ENCODE peak calls at places on chromosomes 1 and 21, in nine cellular contexts. T is H1, U is neural progenitor cell, N is left lung, L is endodermal cell, I is bronchial epithelial cell, Z is spleen, Q is neuronal stem cell, S is lung. O is an unnamed sample.

GRCh38 chr21:33490991-33491372 is 534 bp downstream of the DNAJC28 start:
- DNase-seq in T (no peak), U (peak; percentile 10), N (no peak), L (no peak), I (no peak), Z (no peak), Q (no peak), S (no peak), O (no peak)

GRCh38 chr1:228160201-228160761 is 5.3 kb upstream of the IBA57 start:
- DNase-seq in T (no peak), U (no peak), N (no peak), L (no peak), I (no peak), Z (peak; percentile 65), Q (no peak), S (no peak), O (no peak)

GRCh38 chr1:7586031-7586941 is 184.8 kb upstream of the VAMP3 start:
- DNase-seq in T (no peak), U (no peak), N (peak; percentile 16), L (no peak), I (no peak), Z (peak; percentile 49), Q (no peak), S (no peak), O (no peak)

GRCh38 chr1:212007896-212008295 is 27.5 kb downstream of the INTS7 start:
- DNase-seq in T (no peak), U (no peak), N (no peak), L (no peak), I (no peak), Z (no peak), Q (no peak), S (no peak), O (no peak)

GRCh38 chr1:8520483-8520966 is 202.6 kb downstream of the SLC45A1 start:
- DNase-seq in T (no peak), U (no peak), N (no peak), L (no peak), I (no peak), Z (no peak), Q (no peak), S (no peak), O (no peak)

GRCh38 chr1:63463248-63463647 is 59.8 kb downstream of the ITGB3BP start:
- DNase-seq in T (no peak), U (no peak), N (no peak), L (no peak), I (peak; percentile 95), Z (no peak), Q (no peak), S (no peak), O (no peak)

GRCh38 chr1:85865183-85865582 is 156.9 kb upstream of the ZNHIT6 start:
- DNase-seq in T (no peak), U (no peak), N (no peak), L (no peak), I (no peak), Z (no peak), Q (no peak), S (no peak), O (no peak)

GRCh38 chr1:160124709-160125478 is 9.3 kb downstream of the ATP1A2 start:
- DNase-seq in T (no peak), U (no peak), N (no peak), L (peak; percentile 62), I (peak; percentile 92), Z (no peak), Q (no peak), S (peak; percentile 35), O (no peak)

DNA sequence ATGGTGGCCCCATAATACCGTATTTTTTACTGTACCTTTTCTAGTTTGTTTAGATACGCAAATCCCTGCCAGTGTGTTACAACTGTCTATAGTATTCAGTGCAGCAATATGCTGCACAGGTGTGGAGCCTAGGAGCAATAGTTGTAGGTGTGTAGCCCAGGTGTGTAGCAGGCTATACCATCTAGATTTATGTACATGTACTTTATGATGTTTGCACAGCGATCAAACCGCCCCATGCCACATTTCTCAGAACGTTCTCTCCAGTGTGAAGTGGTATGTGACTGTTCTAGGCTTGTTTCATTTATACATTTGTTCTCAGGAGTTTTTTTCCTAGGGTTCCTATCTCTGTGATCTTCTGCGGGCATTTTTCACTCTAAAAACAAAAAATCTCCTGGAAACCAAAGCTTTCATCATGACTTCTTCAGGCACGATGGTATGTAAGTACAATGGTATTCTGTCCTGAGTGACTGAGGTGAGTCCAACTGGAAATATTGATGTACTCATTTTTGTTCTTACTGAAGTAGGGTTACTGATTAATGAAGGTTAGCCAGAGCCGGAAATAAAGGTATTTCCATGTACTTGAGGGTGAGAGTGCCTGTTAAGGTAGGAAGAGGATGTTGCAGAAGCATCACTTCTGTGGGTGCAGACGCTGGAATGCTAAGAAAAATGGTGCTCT is 153.0 kb downstream of the GABPA start:
- DNase-seq in T (no peak), U (no peak), N (no peak), L (no peak), I (no peak), Z (no peak), Q (no peak), S (no peak), O (no peak)
- H3K36me3 ChIP-seq in T (peaks cover 41% of the 10 kb centered on the region), U (peaks cover 10% of the 10 kb centered on the region), N (peaks cover 32% of the 10 kb centered on the region), L (peaks cover 90% of the 10 kb centered on the region), I (peaks cover 10% of the 10 kb centered on the region), Z (no peaks in the 10 kb centered on the region), Q (peaks cover 79% of the 10 kb centered on the region), S (peaks cover 8% of the 10 kb centered on the region), O (no peaks in the 10 kb centered on the region)

GRCh38 chr1:11951901-11952300 is 17.4 kb downstream of the PLOD1 start:
- DNase-seq in T (no peak), U (no peak), N (no peak), L (no peak), I (no peak), Z (no peak), Q (no peak), S (no peak), O (no peak)

GRCh38 chr1:11952455-11953109 is 18.1 kb downstream of the PLOD1 start:
- DNase-seq in T (no peak), U (no peak), N (no peak), L (no peak), I (no peak), Z (no peak), Q (no peak), S (no peak), O (no peak)

GRCh38 chr1:11946647-11947046 is 12.1 kb downstream of the PLOD1 start:
- DNase-seq in T (no peak), U (no peak), N (no peak), L (no peak), I (no peak), Z (no peak), Q (no peak), S (no peak), O (no peak)

GRCh38 chr1:11944358-11944981 is 10.0 kb downstream of the PLOD1 start:
- DNase-seq in T (no peak), U (peak; percentile 53), N (no peak), L (peak; percentile 84), I (no peak), Z (no peak), Q (peak; percentile 42), S (no peak), O (no peak)

GRCh38 chr1:11948822-11949458 is 14.4 kb downstream of the PLOD1 start:
- DNase-seq in T (no peak), U (no peak), N (no peak), L (no peak), I (peak; percentile 21), Z (no peak), Q (no peak), S (no peak), O (no peak)
- H3K36me3 ChIP-seq in T (peaks cover 5% of the 10 kb centered on the region), U (no peaks in the 10 kb centered on the region), N (peaks cover 73% of the 10 kb centered on the region), L (peaks cover 68% of the 10 kb centered on the region), I (peaks cover 15% of the 10 kb centered on the region), Z (peaks cover 4% of the 10 kb centered on the region), Q (peaks cover 40% of the 10 kb centered on the region), S (peaks cover 30% of the 10 kb centered on the region), O (no peaks in the 10 kb centered on the region)

GRCh38 chr21:46191686-46192575 is 7.7 kb upstream of the SPATC1L start:
- DNase-seq in T (no peak), U (no peak), N (no peak), L (peak; percentile 38), I (no peak), Z (no peak), Q (no peak), S (no peak), O (no peak)

GRCh38 chr21:46194374-46195334 is 10.4 kb upstream of the SPATC1L start:
- DNase-seq in T (no peak), U (no peak), N (no peak), L (peak; percentile 40), I (no peak), Z (no peak), Q (no peak), S (no peak), O (no peak)

GRCh38 chr21:46195595-46196195 is 11.4 kb upstream of the SPATC1L start:
- DNase-seq in T (no peak), U (no peak), N (no peak), L (peak; percentile 30), I (no peak), Z (no peak), Q (no peak), S (no peak), O (no peak)

GRCh38 chr21:46191257-46191685 is 7.0 kb upstream of the SPATC1L start:
- DNase-seq in T (no peak), U (no peak), N (no peak), L (no peak), I (peak; percentile 58), Z (no peak), Q (no peak), S (no peak), O (no peak)

GRCh38 chr21:46193829-46194373 is 9.6 kb upstream of the SPATC1L start:
- DNase-seq in T (no peak), U (no peak), N (no peak), L (peak; percentile 28), I (no peak), Z (no peak), Q (no peak), S (no peak), O (no peak)
- H3K36me3 ChIP-seq in T (peaks cover 19% of the 10 kb centered on the region), U (peaks cover under 1% of the 10 kb centered on the region), N (peaks cover 91% of the 10 kb centered on the region), L (peaks cover 38% of the 10 kb centered on the region), I (peaks cover 30% of the 10 kb centered on the region), Z (peaks cover 47% of the 10 kb centered on the region), Q (peaks cover 91% of the 10 kb centered on the region), S (peaks cover 56% of the 10 kb centered on the region), O (peaks cover 23% of the 10 kb centered on the region)

GRCh38 chr1:39861003-39861402 is 22.3 kb downstream of the TRIT1 start:
- DNase-seq in T (no peak), U (no peak), N (no peak), L (no peak), I (no peak), Z (no peak), Q (no peak), S (no peak), O (no peak)

GRCh38 chr1:39859859-39860812 is 23.2 kb downstream of the TRIT1 start:
- DNase-seq in T (no peak), U (no peak), N (no peak), L (no peak), I (no peak), Z (no peak), Q (no peak), S (no peak), O (no peak)

GRCh38 chr1:39857479-39857878 is 25.8 kb downstream of the TRIT1 start:
- DNase-seq in T (no peak), U (no peak), N (no peak), L (no peak), I (no peak), Z (no peak), Q (no peak), S (no peak), O (no peak)

GRCh38 chr1:39854738-39855137 is 28.6 kb downstream of the TRIT1 start:
- DNase-seq in T (no peak), U (no peak), N (no peak), L (no peak), I (no peak), Z (no peak), Q (no peak), S (no peak), O (no peak)

DNA sequence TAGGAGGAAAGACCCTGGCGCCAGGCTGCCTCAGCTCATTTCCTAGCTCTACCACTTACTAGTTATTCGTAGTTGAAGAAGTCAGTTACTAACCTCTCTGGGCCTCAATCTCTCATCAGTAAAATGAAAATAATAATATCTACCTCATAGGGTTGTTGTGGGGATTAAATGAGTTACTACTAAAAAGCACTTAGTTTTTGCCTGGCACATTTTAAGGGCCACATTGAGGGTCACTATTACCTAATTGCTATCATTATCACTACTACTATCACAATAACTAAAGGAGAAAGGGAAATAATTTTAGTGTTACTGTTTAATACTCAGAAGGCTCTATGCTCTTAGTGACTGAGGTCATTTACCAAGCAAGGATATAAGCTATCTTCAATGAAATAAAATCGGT is 25.0 kb downstream of the TRIT1 start:
- DNase-seq in T (no peak), U (no peak), N (no peak), L (no peak), I (no peak), Z (no peak), Q (no peak), S (no peak), O (no peak)
- H3K36me3 ChIP-seq in T (peaks cover 12% of the 10 kb centered on the region), U (no peaks in the 10 kb centered on the region), N (peaks cover 31% of the 10 kb centered on the region), L (peaks cover 51% of the 10 kb centered on the region), I (peaks cover 3% of the 10 kb centered on the region), Z (no peaks in the 10 kb centered on the region), Q (peaks cover 72% of the 10 kb centered on the region), S (peaks cover 7% of the 10 kb centered on the region), O (no peaks in the 10 kb centered on the region)